ENCODE peak calls at places on chromosome 7, in five cellular contexts. L, J, Y, W and O are unnamed samples.

GRCh38 chr7:132390705-132391104 is 185.6 kb downstream of the PLXNA4 start:
- DNase-seq in L (no peak), J (no peak), Y (peak; percentile 5), W (no peak), O (no peak)

GRCh38 chr7:99499356-99499712 is 747 bp downstream of the ZNF394 start:
- DNase-seq in L (no peak), J (no peak), Y (no peak), W (no peak), O (no peak)

GRCh38 chr7:100785878-100786277 is 41.4 kb downstream of the EPHB4 start:
- DNase-seq in L (no peak), J (no peak), Y (no peak), W (no peak), O (no peak)

GRCh38 chr7:66883716-66884115 is 37.3 kb upstream of the TMEM248 start:
- DNase-seq in L (no peak), J (no peak), Y (no peak), W (no peak), O (no peak)

GRCh38 chr7:7181519-7182155 is 707 bp upstream of the C1GALT1 start:
- DNase-seq in L (peak; percentile 1), J (peak; percentile 13), Y (peak; percentile 24), W (peak; percentile 40), O (peak; percentile 47)

GRCh38 chr7:128032605-128033235 is 1.5 kb upstream of the LRRC4 start:
- DNase-seq in L (no peak), J (no peak), Y (no peak), W (no peak), O (no peak)

GRCh38 chr7:108455833-108456677 is at the start of gene NRCAM:
- DNase-seq in L (peak; percentile 21), J (peak; percentile 76), Y (peak; percentile 10), W (peak; percentile 3), O (peak; percentile 95)

GRCh38 chr7:122736183-122736582 is 33.5 kb upstream of the RNF148 start:
- DNase-seq in L (no peak), J (no peak), Y (no peak), W (no peak), O (no peak)

GRCh38 chr7:100706672-100707311 is 871 bp downstream of the POP7 start:
- DNase-seq in L (no peak), J (no peak), Y (no peak), W (no peak), O (no peak)

GRCh38 chr7:76278540-76278939 is 23.9 kb upstream of the HSPB1 start:
- DNase-seq in L (no peak), J (peak; percentile 38), Y (no peak), W (no peak), O (no peak)

GRCh38 chr7:77685219-77685618 is 11.0 kb upstream of the RSBN1L start:
- DNase-seq in L (no peak), J (no peak), Y (no peak), W (no peak), O (no peak)

GRCh38 chr7:111082351-111082750 is 8.6 kb upstream of the LRRN3 start:
- DNase-seq in L (no peak), J (no peak), Y (no peak), W (no peak), O (no peak)

GRCh38 chr7:75892634-75893272 is 13.9 kb downstream of the RHBDD2 start:
- DNase-seq in L (no peak), J (no peak), Y (no peak), W (no peak), O (no peak)

GRCh38 chr7:95427914-95428516 is 6.8 kb downstream of the PON2 start:
- DNase-seq in L (no peak), J (no peak), Y (no peak), W (no peak), O (no peak)

GRCh38 chr7:116801092-116801710 is 61.2 kb upstream of the CAPZA2 start:
- DNase-seq in L (no peak), J (no peak), Y (no peak), W (no peak), O (no peak)

GRCh38 chr7:158257001-158257400 is 330.6 kb downstream of the PTPRN2 start:
- DNase-seq in L (no peak), J (no peak), Y (no peak), W (no peak), O (no peak)

GRCh38 chr7:117322741-117323584 is at the start of gene WNT2:
- DNase-seq in L (no peak), J (peak; percentile 33), Y (peak; percentile 4), W (no peak), O (no peak)

GRCh38 chr7:69967152-69967591 is 368.9 kb downstream of the AUTS2 start:
- DNase-seq in L (no peak), J (no peak), Y (no peak), W (no peak), O (no peak)

GRCh38 chr7:41825927-41826480 is 123.1 kb upstream of the INHBA start:
- DNase-seq in L (no peak), J (no peak), Y (peak; percentile 22), W (no peak), O (no peak)

GRCh38 chr7:142375710-142376313 is 118.0 kb upstream of the PRSS58 start:
- DNase-seq in L (no peak), J (no peak), Y (no peak), W (no peak), O (peak; percentile 92)

GRCh38 chr7:31562002-31562401 is 48.1 kb downstream of the ITPRID1 start:
- DNase-seq in L (no peak), J (no peak), Y (no peak), W (no peak), O (no peak)

GRCh38 chr7:4683043-4683883 is 1.2 kb downstream of the FOXK1 start:
- DNase-seq in L (peak; percentile 6), J (no peak), Y (no peak), W (peak; percentile 7), O (no peak)

GRCh38 chr7:45224832-45225231 is 67.2 kb downstream of the RAMP3 start:
- DNase-seq in L (no peak), J (no peak), Y (no peak), W (no peak), O (no peak)

GRCh38 chr7:100893318-100893895 is 2.3 kb downstream of the ACHE start:
- DNase-seq in L (no peak), J (no peak), Y (no peak), W (no peak), O (no peak)

GRCh38 chr7:122397381-122397780 is 92.8 kb upstream of the FEZF1 start:
- DNase-seq in L (no peak), J (no peak), Y (no peak), W (no peak), O (no peak)

GRCh38 chr7:128427289-128427891 is 17.6 kb upstream of the IMPDH1 start:
- DNase-seq in L (no peak), J (peak; percentile 61), Y (no peak), W (no peak), O (peak; percentile 35)